ENCODE peak calls at places on chromosomes 11 and 22, in five cellular contexts. One of them, this sample, is unnamed.

GRCh38 chr11:66126808-66127555 is 56.9 kb downstream of the PACS1 start:
- DNase-seq in A549: no peak
- DNase-seq in body of pancreas: peak; percentile 59
- DNase-seq in testis: peak; percentile 86
- DNase-seq in endothelial cell of umbilical vein: peak; percentile 76
- DNase-seq in this sample: peak; percentile 17

GRCh38 chr11:64258946-64259532 is 7.7 kb downstream of the PLCB3 start:
- DNase-seq in A549: no peak
- DNase-seq in body of pancreas: no peak
- DNase-seq in testis: no peak
- DNase-seq in endothelial cell of umbilical vein: no peak
- DNase-seq in this sample: no peak

GRCh38 chr11:96254087-96254486 is 88.9 kb downstream of the MAML2 start:
- DNase-seq in A549: no peak
- DNase-seq in body of pancreas: peak; percentile 34
- DNase-seq in testis: peak; percentile 74
- DNase-seq in endothelial cell of umbilical vein: peak; percentile 94
- DNase-seq in this sample: no peak

GRCh38 chr11:69115586-69116560 is 39.9 kb upstream of the SMIM38 start:
- DNase-seq in A549: no peak
- DNase-seq in body of pancreas: peak; percentile 82
- DNase-seq in testis: no peak
- DNase-seq in endothelial cell of umbilical vein: no peak
- DNase-seq in this sample: no peak

GRCh38 chr22:46367707-46368191 is 32.2 kb downstream of the TRMU start:
- DNase-seq in A549: peak; percentile 64
- DNase-seq in body of pancreas: peak; percentile 83
- DNase-seq in testis: peak; percentile 65
- DNase-seq in endothelial cell of umbilical vein: peak; percentile 35
- DNase-seq in this sample: peak; percentile 68

GRCh38 chr22:36356708-36357694 is 30.8 kb downstream of the MYH9 start:
- DNase-seq in A549: no peak
- DNase-seq in body of pancreas: no peak
- DNase-seq in testis: no peak
- DNase-seq in endothelial cell of umbilical vein: no peak
- DNase-seq in this sample: no peak

GRCh38 chr11:64631675-64632074 is 40.7 kb downstream of the SLC22A12 start:
- DNase-seq in A549: no peak
- DNase-seq in body of pancreas: no peak
- DNase-seq in testis: no peak
- DNase-seq in endothelial cell of umbilical vein: no peak
- DNase-seq in this sample: no peak

GRCh38 chr11:18229501-18229900 is 7.1 kb downstream of the SAA4 start:
- DNase-seq in A549: no peak
- DNase-seq in body of pancreas: no peak
- DNase-seq in testis: no peak
- DNase-seq in endothelial cell of umbilical vein: no peak
- DNase-seq in this sample: no peak

GRCh38 chr11:67563354-67564114 is 20.1 kb upstream of the GSTP1 start:
- DNase-seq in A549: peak; percentile 94
- DNase-seq in body of pancreas: peak; percentile 71
- DNase-seq in testis: peak; percentile 80
- DNase-seq in endothelial cell of umbilical vein: peak; percentile 94
- DNase-seq in this sample: no peak

GRCh38 chr11:63565728-63566127 is 2.5 kb upstream of the PLAAT2 start:
- DNase-seq in A549: no peak
- DNase-seq in body of pancreas: no peak
- DNase-seq in testis: no peak
- DNase-seq in endothelial cell of umbilical vein: no peak
- DNase-seq in this sample: no peak

GRCh38 chr22:40114411-40114810 is 63.3 kb upstream of the TNRC6B start:
- DNase-seq in A549: no peak
- DNase-seq in body of pancreas: no peak
- DNase-seq in testis: no peak
- DNase-seq in endothelial cell of umbilical vein: no peak
- DNase-seq in this sample: no peak

GRCh38 chr22:40118979-40119378 is 58.7 kb upstream of the TNRC6B start:
- DNase-seq in A549: no peak
- DNase-seq in body of pancreas: no peak
- DNase-seq in testis: no peak
- DNase-seq in endothelial cell of umbilical vein: no peak
- DNase-seq in this sample: no peak

GRCh38 chr22:40120783-40121182 is 56.9 kb upstream of the TNRC6B start:
- DNase-seq in A549: no peak
- DNase-seq in body of pancreas: no peak
- DNase-seq in testis: no peak
- DNase-seq in endothelial cell of umbilical vein: peak; percentile 48
- DNase-seq in this sample: no peak

GRCh38 chr22:40112595-40112994 is 65.1 kb upstream of the TNRC6B start:
- DNase-seq in A549: no peak
- DNase-seq in body of pancreas: no peak
- DNase-seq in testis: no peak
- DNase-seq in endothelial cell of umbilical vein: no peak
- DNase-seq in this sample: no peak

GRCh38 chr22:40116496-40117200 is 61.1 kb upstream of the TNRC6B start:
- DNase-seq in A549: no peak
- DNase-seq in body of pancreas: no peak
- DNase-seq in testis: no peak
- DNase-seq in endothelial cell of umbilical vein: no peak
- DNase-seq in this sample: no peak
- TF ChIP-seq POLR2A in A549: no peak
- TF ChIP-seq POLR2A in body of pancreas: no peak
- TF ChIP-seq POLR2A in testis: no peak
- TF ChIP-seq POLR2A in endothelial cell of umbilical vein: no peak
- TF ChIP-seq POLR2A in this sample: no peak

DNA sequence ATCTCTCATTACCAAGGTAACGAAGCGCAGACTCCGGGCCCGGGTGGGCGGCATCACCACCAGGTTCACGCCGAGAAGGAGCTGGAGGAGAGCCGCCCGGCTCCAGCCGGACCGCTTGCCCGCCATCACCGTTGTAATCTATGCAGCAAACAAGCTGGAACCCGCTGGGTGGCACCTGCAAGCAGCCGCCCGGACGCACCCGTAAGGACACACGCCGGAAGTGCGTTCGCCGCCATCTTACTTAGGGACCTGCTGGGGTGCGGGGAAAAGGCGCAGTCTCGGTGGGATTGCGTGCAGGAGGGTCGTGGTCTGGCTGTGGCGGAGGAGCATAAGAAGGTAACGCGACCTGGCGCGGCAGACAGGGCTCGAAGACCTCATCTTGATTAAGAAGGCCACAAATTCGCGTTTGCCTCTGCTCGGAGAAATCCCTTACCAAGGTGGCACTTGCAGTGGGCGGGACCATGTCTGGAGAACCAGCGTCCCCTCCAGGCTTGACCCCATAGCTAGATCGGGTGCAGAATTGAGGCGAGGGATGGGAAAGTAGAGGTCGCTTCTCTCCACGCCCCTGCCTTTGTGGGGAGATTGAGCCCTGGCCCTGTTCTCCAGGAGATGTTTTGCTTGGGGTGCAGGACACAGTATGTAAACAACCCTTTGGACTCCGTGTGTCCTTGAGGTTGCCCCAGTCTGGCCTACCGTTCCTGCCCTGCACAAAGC is at the start of gene ACP2:
- DNase-seq in A549: peak; percentile 94
- DNase-seq in body of pancreas: peak; percentile 93
- DNase-seq in testis: peak; percentile 95
- DNase-seq in endothelial cell of umbilical vein: peak; percentile 88
- DNase-seq in this sample: peak; percentile 96
- TF ChIP-seq POLR2A in A549: peak; percentile 83
- TF ChIP-seq POLR2A in body of pancreas: peak; percentile 82
- TF ChIP-seq POLR2A in testis: no peak
- TF ChIP-seq POLR2A in endothelial cell of umbilical vein: peak; percentile 92
- TF ChIP-seq POLR2A in this sample: peak; percentile 93

DNA sequence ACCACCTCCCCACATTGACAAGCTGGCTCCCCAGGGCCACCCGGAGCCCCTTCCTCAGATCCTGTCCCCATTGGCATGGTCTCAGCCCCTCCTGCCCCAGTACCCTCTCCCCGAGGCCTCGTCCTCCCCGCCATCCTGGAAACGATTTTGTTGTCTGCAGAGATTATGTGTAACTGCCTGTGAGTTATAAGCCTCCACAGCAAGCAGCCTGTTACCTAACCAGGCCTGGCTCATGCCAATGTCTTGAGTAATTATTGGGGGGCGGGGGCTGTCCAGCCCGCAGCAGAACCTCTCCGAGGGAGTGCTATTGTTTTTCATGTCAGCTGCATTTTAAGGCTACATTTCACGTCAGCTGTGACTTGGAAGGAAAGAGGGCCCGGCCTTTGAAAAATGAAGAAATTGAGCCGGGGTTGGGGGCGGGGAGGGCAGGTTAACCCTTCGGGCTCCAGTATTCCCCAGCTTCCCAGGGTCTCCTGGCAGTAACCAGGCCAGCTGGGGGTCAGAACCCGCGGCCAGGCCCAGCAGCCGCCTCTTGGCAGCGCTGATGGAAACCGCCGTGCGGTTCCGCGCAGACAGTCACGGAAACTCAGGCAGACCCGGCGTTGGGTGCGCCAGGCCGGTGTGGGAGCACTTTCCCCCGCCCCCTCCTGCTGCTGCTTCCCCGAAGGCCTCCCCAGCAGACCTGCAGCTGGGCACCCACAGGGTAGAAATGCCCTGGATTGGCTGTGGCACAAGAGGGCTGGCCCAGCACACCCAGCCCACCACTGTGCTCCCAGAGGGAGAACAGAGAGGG is 59.5 kb downstream of the CDKN1C start:
- DNase-seq in A549: no peak
- DNase-seq in body of pancreas: peak; percentile 76
- DNase-seq in testis: peak; percentile 32
- DNase-seq in endothelial cell of umbilical vein: peak; percentile 61
- DNase-seq in this sample: no peak
- TF ChIP-seq POLR2A in A549: no peak
- TF ChIP-seq POLR2A in body of pancreas: peak; percentile 7
- TF ChIP-seq POLR2A in testis: no peak
- TF ChIP-seq POLR2A in endothelial cell of umbilical vein: no peak
- TF ChIP-seq POLR2A in this sample: no peak

GRCh38 chr22:50141462-50141861 is 29.1 kb upstream of the PANX2 start:
- DNase-seq in A549: no peak
- DNase-seq in body of pancreas: no peak
- DNase-seq in testis: no peak
- DNase-seq in endothelial cell of umbilical vein: no peak
- DNase-seq in this sample: no peak
- TF ChIP-seq POLR2A in A549: no peak
- TF ChIP-seq POLR2A in body of pancreas: no peak
- TF ChIP-seq POLR2A in testis: no peak
- TF ChIP-seq POLR2A in endothelial cell of umbilical vein: no peak
- TF ChIP-seq POLR2A in this sample: no peak

GRCh38 chr11:95089620-95090542 is at the start of gene ENDOD1:
- DNase-seq in A549: peak; percentile 75
- DNase-seq in body of pancreas: peak; percentile 84
- DNase-seq in testis: peak; percentile 86
- DNase-seq in endothelial cell of umbilical vein: peak; percentile 87
- DNase-seq in this sample: peak; percentile 90
- TF ChIP-seq POLR2A in A549: peak; percentile 74
- TF ChIP-seq POLR2A in body of pancreas: peak; percentile 71
- TF ChIP-seq POLR2A in testis: peak; percentile 27
- TF ChIP-seq POLR2A in endothelial cell of umbilical vein: peak; percentile 17
- TF ChIP-seq POLR2A in this sample: peak; percentile 80

GRCh38 chr11:70467196-70468085 is 69.1 kb downstream of the CTTN start:
- DNase-seq in A549: peak; percentile 51
- DNase-seq in body of pancreas: peak; percentile 52
- DNase-seq in testis: peak; percentile 78
- DNase-seq in endothelial cell of umbilical vein: peak; percentile 51
- DNase-seq in this sample: peak; percentile 58

GRCh38 chr11:70466154-70466553 is 67.8 kb downstream of the CTTN start:
- DNase-seq in A549: peak; percentile 27
- DNase-seq in body of pancreas: no peak
- DNase-seq in testis: no peak
- DNase-seq in endothelial cell of umbilical vein: no peak
- DNase-seq in this sample: no peak

GRCh38 chr11:70468256-70469230 is 70.2 kb downstream of the CTTN start:
- DNase-seq in A549: no peak
- DNase-seq in body of pancreas: no peak
- DNase-seq in testis: no peak
- DNase-seq in endothelial cell of umbilical vein: no peak
- DNase-seq in this sample: no peak

GRCh38 chr11:70464509-70465361 is 66.4 kb downstream of the CTTN start:
- DNase-seq in A549: no peak
- DNase-seq in body of pancreas: no peak
- DNase-seq in testis: no peak
- DNase-seq in endothelial cell of umbilical vein: no peak
- DNase-seq in this sample: no peak

GRCh38 chr11:70466596-70466995 is 68.3 kb downstream of the CTTN start:
- DNase-seq in A549: no peak
- DNase-seq in body of pancreas: no peak
- DNase-seq in testis: no peak
- DNase-seq in endothelial cell of umbilical vein: no peak
- DNase-seq in this sample: no peak
- TF ChIP-seq POLR2A in A549: no peak
- TF ChIP-seq POLR2A in body of pancreas: no peak
- TF ChIP-seq POLR2A in testis: no peak
- TF ChIP-seq POLR2A in endothelial cell of umbilical vein: no peak
- TF ChIP-seq POLR2A in this sample: no peak

GRCh38 chr11:60922906-60923305 is 1.4 kb upstream of the TMEM132A start:
- DNase-seq in A549: no peak
- DNase-seq in body of pancreas: no peak
- DNase-seq in testis: no peak
- DNase-seq in endothelial cell of umbilical vein: no peak
- DNase-seq in this sample: no peak

GRCh38 chr11:60923326-60923725 is 934 bp upstream of the TMEM132A start:
- DNase-seq in A549: no peak
- DNase-seq in body of pancreas: no peak
- DNase-seq in testis: no peak
- DNase-seq in endothelial cell of umbilical vein: no peak
- DNase-seq in this sample: no peak

GRCh38 chr11:60924906-60925684 is 835 bp downstream of the TMEM132A start:
- DNase-seq in A549: no peak
- DNase-seq in body of pancreas: no peak
- DNase-seq in testis: no peak
- DNase-seq in endothelial cell of umbilical vein: no peak
- DNase-seq in this sample: no peak

GRCh38 chr11:60923800-60924109 is 505 bp upstream of the TMEM132A start:
- DNase-seq in A549: no peak
- DNase-seq in body of pancreas: no peak
- DNase-seq in testis: no peak
- DNase-seq in endothelial cell of umbilical vein: no peak
- DNase-seq in this sample: no peak

DNA sequence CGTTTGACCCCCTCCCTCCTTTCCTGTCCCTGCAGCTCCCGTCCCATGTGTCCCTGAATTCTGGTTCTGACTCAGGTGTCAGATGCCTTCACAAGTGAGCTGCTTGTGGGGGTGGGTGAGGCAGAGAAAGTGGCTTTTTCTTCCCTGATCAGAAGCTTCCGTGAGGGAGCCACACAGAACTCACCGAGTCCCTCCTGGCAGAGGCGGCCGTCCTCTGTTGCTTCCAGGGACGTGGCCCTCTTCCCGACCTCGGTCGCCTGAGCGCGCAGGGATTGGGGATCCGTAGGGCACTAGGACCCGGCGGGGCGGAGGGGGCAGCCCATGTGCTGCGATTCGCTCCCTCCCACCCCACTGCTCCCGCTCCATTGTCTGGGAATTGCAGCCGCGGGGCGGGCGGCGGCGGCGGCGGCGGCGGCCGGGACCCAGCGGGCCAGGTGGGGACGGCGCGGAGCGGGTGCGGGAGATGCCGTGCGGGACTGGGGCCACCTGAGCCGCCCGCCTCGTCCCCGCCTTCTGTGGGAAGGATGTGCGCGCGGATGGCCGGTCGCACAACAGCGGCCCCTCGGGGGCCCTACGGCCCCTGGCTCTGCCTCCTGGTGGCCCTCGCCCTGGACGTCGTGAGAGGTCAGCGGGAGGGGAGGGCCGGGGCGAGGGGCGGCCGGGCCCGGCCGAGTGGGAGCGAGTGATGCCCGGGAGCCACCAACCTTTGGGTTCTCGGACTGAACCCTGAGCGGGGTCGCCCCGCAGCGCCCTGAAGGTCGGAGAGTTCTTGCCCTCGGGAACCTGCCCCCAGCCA is at the start of gene TMEM132A:
- DNase-seq in A549: peak; percentile 68
- DNase-seq in body of pancreas: peak; percentile 73
- DNase-seq in testis: peak; percentile 91
- DNase-seq in endothelial cell of umbilical vein: peak; percentile 61
- DNase-seq in this sample: no peak
- TF ChIP-seq POLR2A in A549: peak; percentile 52
- TF ChIP-seq POLR2A in body of pancreas: no peak
- TF ChIP-seq POLR2A in testis: no peak
- TF ChIP-seq POLR2A in endothelial cell of umbilical vein: no peak
- TF ChIP-seq POLR2A in this sample: no peak

This sample was measured in erythroblast.